ENCODE peak calls at places on chromosomes 7 and 10, in five cellular contexts. B is Right ventricle myocardium superior; O is activated gamma-delta T cell treated with anti-CD3 and anti-CD28 coated beads, Interleukin-2, amount 50 U/mL, for 16 hours; F is GM18507; D is iris pigment epithelial cell. A is an unnamed sample.

GRCh38 chr10:110239892-110240291 is 32.5 kb downstream of the MXI1 start:
- DNase-seq in B (no peak), O (no peak), F (no peak), D (no peak), A (no peak)

GRCh38 chr10:14052926-14053325 is 277.8 kb downstream of the FRMD4A start:
- DNase-seq in B (no peak), O (no peak), F (no peak), D (no peak), A (no peak)

GRCh38 chr10:28879875-28880381 is 202.6 kb downstream of the BAMBI start:
- DNase-seq in B (peak), O (no peak), F (no peak), D (no peak), A (peak)

GRCh38 chr7:1122832-1123501 is 35.1 kb downstream of the GPER1 start:
- DNase-seq in B (peak), O (no peak), F (no peak), D (no peak), A (peak)

GRCh38 chr7:106126170-106126938 is 14.2 kb upstream of the SYPL1 start:
- DNase-seq in B (no peak), O (peak), F (no peak), D (peak), A (no peak)

GRCh38 chr10:6348091-6348862 is 145.5 kb downstream of the PFKFB3 start:
- DNase-seq in B (peak), O (peak), F (peak), D (no peak), A (peak)

GRCh38 chr10:78211476-78212110 is 177.9 kb downstream of the RPS24 start:
- DNase-seq in B (no peak), O (no peak), F (no peak), D (peak), A (no peak)

GRCh38 chr10:3023892-3024291 is 43.5 kb upstream of the PFKP start:
- DNase-seq in B (no peak), O (no peak), F (no peak), D (no peak), A (no peak)

GRCh38 chr7:139944248-139944647 is 115.2 kb downstream of the TBXAS1 start:
- DNase-seq in B (no peak), O (no peak), F (no peak), D (no peak), A (no peak)

GRCh38 chr7:129665013-129665401 is 53.5 kb downstream of the NRF1 start:
- DNase-seq in B (no peak), O (no peak), F (no peak), D (peak), A (no peak)

GRCh38 chr7:14403587-14403986 is 414.1 kb upstream of the ETV1 start:
- DNase-seq in B (no peak), O (no peak), F (no peak), D (peak), A (no peak)

GRCh38 chr10:8053446-8054242 is 844 bp upstream of the GATA3 start:
- DNase-seq in B (peak), O (peak), F (peak), D (peak), A (peak)

A was measured in left ventricle myocardium superior.